ENCODE peak calls at places on chromosomes 2 and 18, in five cellular contexts. R, A, J, Z and W are unnamed samples.
A peak's percentile ranks its signal among the peaks of the same experiment; 100 is the strongest.

GRCh38 chr2:125405816-125406215 is 1250.1 kb upstream of the GYPC start:
- DNase-seq in R (peak; percentile 78), A (no peak), J (no peak), Z (peak; percentile 97), W (peak; percentile 67)

GRCh38 chr18:80022613-80023012 is 11.6 kb upstream of the RBFA start:
- DNase-seq in R (peak; percentile 34), A (no peak), J (no peak), Z (no peak), W (no peak)

GRCh38 chr2:177265386-177265690 is 811 bp upstream of the NFE2L2 start:
- DNase-seq in R (peak; percentile 77), A (no peak), J (no peak), Z (no peak), W (no peak)

GRCh38 chr2:234047361-234047760 is 3.1 kb upstream of the SPP2 start:
- DNase-seq in R (peak; percentile 67), A (no peak), J (no peak), Z (peak; percentile 44), W (no peak)

GRCh38 chr2:29065479-29065847 is 8.9 kb downstream of the PCARE start:
- DNase-seq in R (no peak), A (peak; percentile 56), J (no peak), Z (no peak), W (no peak)

GRCh38 chr2:178496049-178496448 is 15.8 kb downstream of the PLEKHA3 start:
- DNase-seq in R (no peak), A (no peak), J (no peak), Z (no peak), W (no peak)

GRCh38 chr2:156005999-156006712 is 326.4 kb downstream of the NR4A2 start:
- DNase-seq in R (no peak), A (no peak), J (no peak), Z (no peak), W (no peak)

GRCh38 chr2:117745537-117745936 is 69.0 kb upstream of the DDX18 start:
- DNase-seq in R (no peak), A (no peak), J (no peak), Z (no peak), W (no peak)

GRCh38 chr2:188676012-188676405 is 298.2 kb upstream of the COL3A1 start:
- DNase-seq in R (peak; percentile 45), A (no peak), J (no peak), Z (peak; percentile 89), W (no peak)

GRCh38 chr2:150126839-150127238 is 360.6 kb downstream of the RND3 start:
- DNase-seq in R (no peak), A (no peak), J (no peak), Z (no peak), W (no peak)